ENCODE peak calls at places on chromosomes 16 and 17, in six cellular contexts. L is ovary, Y is sigmoid colon, E is HCT116, X is tibial nerve, J is A549. G is an unnamed sample.

GRCh38 chr16:71479420-71479819 is 9.7 kb downstream of the ZNF19 start:
- DNase-seq in L (no peak), Y (no peak), E (no peak), X (no peak), J (no peak), G (no peak)

GRCh38 chr17:45320931-45321461 is 4.2 kb upstream of the MAP3K14 start:
- DNase-seq in L (no peak), Y (no peak), E (peak; percentile 85), X (no peak), J (peak; percentile 94), G (no peak)

GRCh38 chr17:4908711-4909496 is 6.0 kb upstream of the CHRNE start:
- DNase-seq in L (peak; percentile 89), Y (peak; percentile 95), E (peak; percentile 75), X (peak; percentile 86), J (peak; percentile 86), G (peak; percentile 91)

GRCh38 chr17:43986225-43986981 is 18.0 kb upstream of the NAGS start:
- DNase-seq in L (no peak), Y (no peak), E (no peak), X (no peak), J (no peak), G (no peak)

GRCh38 chr16:57502048-57502775 is 15.9 kb upstream of the DOK4 start:
- DNase-seq in L (no peak), Y (peak; percentile 38), E (no peak), X (no peak), J (no peak), G (peak; percentile 9)

GRCh38 chr16:75064403-75065148 is 52.0 kb downstream of the LDHD start:
- DNase-seq in L (no peak), Y (no peak), E (no peak), X (no peak), J (no peak), G (peak; percentile 27)

GRCh38 chr16:3642397-3643094 is 11.9 kb upstream of the DNASE1 start:
- DNase-seq in L (no peak), Y (peak; percentile 66), E (peak; percentile 28), X (no peak), J (no peak), G (peak; percentile 40)

GRCh38 chr17:28547623-28548416 is 4.6 kb downstream of the UNC119 start:
- DNase-seq in L (peak; percentile 80), Y (peak; percentile 79), E (peak; percentile 68), X (peak; percentile 53), J (peak; percentile 95), G (peak; percentile 79)

GRCh38 chr17:338442-339192 is 14.0 kb downstream of the RPH3AL start:
- DNase-seq in L (peak; percentile 79), Y (peak; percentile 66), E (no peak), X (no peak), J (no peak), G (peak; percentile 91)

GRCh38 chr16:60642956-60643355 is 1393.3 kb downstream of the CDH8 start:
- DNase-seq in L (no peak), Y (no peak), E (no peak), X (no peak), J (no peak), G (no peak)

GRCh38 chr17:74601944-74602572 is 10.0 kb upstream of the CD300LD start:
- DNase-seq in L (no peak), Y (no peak), E (peak; percentile 53), X (no peak), J (peak; percentile 79), G (no peak)

GRCh38 chr16:15976929-15977637 is 27.7 kb downstream of the ABCC1 start:
- DNase-seq in L (no peak), Y (no peak), E (no peak), X (no peak), J (no peak), G (no peak)

DNA sequence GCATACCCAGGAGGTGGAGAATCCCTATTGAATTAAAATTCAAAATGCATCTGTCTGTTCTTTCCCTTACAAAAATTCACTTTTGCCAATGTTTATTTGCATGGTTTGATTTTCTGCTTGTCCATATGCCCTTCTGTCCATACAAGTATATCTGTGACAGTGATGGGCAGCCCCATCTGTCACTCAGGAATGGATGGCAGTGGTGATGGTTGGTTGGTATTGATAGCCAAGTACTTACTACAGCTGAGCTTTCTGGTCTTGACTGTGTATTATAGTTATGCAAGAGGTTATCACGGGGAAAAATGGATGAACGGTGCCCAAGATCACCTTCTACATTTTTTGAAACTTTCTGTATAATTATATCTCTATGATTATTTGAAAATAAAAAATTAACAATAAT is 171.0 kb downstream of the RBFOX1 start:
- DNase-seq in L (no peak), Y (no peak), E (no peak), X (no peak), J (no peak), G (no peak)
- TF ChIP-seq POLR2A in L (no peak), Y (no peak), E (no peak), X (no peak), J (no peak), G (no peak)

GRCh38 chr16:69618721-69619120 is 53.0 kb downstream of the NFAT5 start:
- DNase-seq in L (no peak), Y (no peak), E (no peak), X (no peak), J (no peak), G (no peak)
- H3K27ac ChIP-seq in L (no peak overlapping the region), Y (peak overlapping the region; percentile 15), E (no peak overlapping the region), X (peak overlapping the region; percentile 56), J (no peak overlapping the region), G (no peak overlapping the region)

GRCh38 chr17:76432004-76432403 is 20.9 kb downstream of the UBE2O start:
- DNase-seq in L (no peak), Y (no peak), E (no peak), X (no peak), J (no peak), G (no peak)

GRCh38 chr17:76431509-76431908 is 21.4 kb downstream of the UBE2O start:
- DNase-seq in L (no peak), Y (no peak), E (no peak), X (no peak), J (no peak), G (no peak)

GRCh38 chr17:76433693-76434092 is 19.3 kb downstream of the UBE2O start:
- DNase-seq in L (no peak), Y (no peak), E (no peak), X (no peak), J (no peak), G (no peak)

GRCh38 chr17:76434870-76435269 is 18.1 kb downstream of the UBE2O start:
- DNase-seq in L (no peak), Y (no peak), E (no peak), X (no peak), J (no peak), G (no peak)

GRCh38 chr17:76432712-76433336 is 20.1 kb downstream of the UBE2O start:
- DNase-seq in L (no peak), Y (no peak), E (peak; percentile 28), X (no peak), J (no peak), G (no peak)
- TF ChIP-seq CTCF in L (no peak), Y (no peak), E (peak; percentile 76), X (no peak), J (peak; percentile 16), G (peak; percentile 10)

DNA sequence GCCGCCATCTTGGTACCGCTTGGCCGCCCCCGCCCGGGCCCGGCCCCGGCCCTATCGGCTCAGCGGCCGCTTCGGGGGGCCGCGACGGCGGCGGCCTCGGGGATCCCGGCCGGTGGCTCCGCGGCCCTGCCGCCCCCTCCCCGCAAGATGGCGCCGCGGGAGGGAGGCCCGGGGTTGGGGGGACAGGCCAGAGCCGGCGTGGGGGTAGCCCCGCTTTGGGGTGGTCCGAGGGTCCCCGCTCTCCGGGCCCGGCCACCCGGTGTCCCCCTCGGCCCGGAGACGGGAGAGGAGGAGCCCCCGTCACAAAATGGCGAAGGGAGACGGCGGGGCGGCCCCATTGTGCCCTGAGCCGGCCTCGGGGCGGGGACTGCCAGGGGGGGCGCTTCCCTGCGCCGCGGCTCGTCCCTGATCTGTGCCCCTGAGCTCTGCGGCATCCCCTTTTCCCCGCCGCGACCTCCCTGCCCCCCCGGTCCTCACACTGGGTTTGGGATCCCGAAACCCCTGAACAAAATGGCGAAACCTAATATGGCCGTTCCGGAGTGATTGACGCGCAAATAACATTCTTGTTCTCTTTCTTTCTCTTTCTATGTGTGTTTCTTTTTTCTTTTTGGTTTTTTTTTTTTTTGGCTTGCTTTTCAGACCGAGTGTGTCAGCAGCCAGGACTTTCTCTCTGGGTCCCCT is 978 bp downstream of the HAPSTR1 start:
- DNase-seq in L (peak; percentile 70), Y (peak; percentile 73), E (no peak), X (peak; percentile 24), J (no peak), G (peak; percentile 64)
- TF ChIP-seq POLR2A in L (no peak), Y (no peak), E (no peak), X (no peak), J (no peak), G (no peak)

DNA sequence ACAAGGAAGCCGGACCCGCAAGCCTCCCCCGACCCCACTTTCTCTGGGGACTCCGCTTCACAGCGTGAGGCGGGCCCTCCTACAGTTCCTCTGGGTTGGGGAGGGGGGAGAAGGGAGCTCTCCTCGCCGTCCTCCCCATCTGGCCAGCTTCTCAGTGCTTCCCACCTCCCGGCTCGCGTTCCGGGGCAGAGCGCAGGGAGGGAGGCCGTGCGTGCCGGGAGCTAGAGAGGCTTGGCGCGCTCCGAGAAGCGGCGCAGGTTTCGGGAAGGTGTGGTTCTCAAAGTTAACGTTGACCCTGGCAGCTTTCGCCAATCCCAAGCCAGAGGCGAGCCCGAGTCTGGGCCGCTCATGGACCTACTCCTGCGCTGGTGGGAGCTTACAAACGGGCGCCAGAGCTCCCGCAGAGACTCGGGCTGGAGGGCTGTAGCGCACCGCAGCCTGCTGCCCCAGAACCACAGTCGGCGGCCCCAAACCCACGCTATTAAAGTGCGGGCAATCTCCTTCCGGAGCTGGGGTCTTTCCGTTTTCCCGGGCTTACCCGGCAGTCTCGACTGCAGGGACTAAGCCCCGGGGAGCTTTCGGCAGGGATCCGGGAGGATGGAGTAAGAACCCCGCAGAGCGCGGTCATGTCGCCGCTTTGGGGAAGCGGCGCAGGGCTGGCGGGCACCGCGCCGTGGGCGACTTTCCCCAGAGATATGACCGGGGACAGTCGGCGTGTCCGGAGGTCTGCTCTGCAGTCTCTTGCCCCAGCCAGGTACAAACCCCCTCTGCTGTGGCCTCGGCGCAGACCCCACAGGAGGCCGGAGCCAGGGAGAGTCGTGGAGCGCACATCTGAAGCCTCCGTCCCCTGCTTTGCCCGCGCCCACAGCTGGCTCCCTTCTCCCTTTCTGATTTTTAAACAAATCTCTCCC is 797 bp downstream of the CDH11 start:
- DNase-seq in L (peak; percentile 69), Y (peak; percentile 72), E (no peak), X (no peak), J (no peak), G (no peak)
- H3K27ac ChIP-seq in L (peak overlapping the region; percentile 91), Y (peak overlapping the region; percentile 93), E (no peak overlapping the region), X (peak overlapping the region; percentile 95), J (no peak overlapping the region), G (no peak overlapping the region)

GRCh38 chr16:53884748-53885147 is 180.8 kb downstream of the FTO start:
- DNase-seq in L (no peak), Y (no peak), E (no peak), X (no peak), J (no peak), G (no peak)

GRCh38 chr16:53878216-53878615 is 174.3 kb downstream of the FTO start:
- DNase-seq in L (no peak), Y (no peak), E (no peak), X (no peak), J (no peak), G (no peak)

GRCh38 chr16:53886482-53887378 is 182.8 kb downstream of the FTO start:
- DNase-seq in L (no peak), Y (no peak), E (no peak), X (no peak), J (no peak), G (no peak)

GRCh38 chr16:53881371-53881770 is 177.4 kb downstream of the FTO start:
- DNase-seq in L (no peak), Y (no peak), E (peak; percentile 44), X (no peak), J (peak; percentile 13), G (no peak)

GRCh38 chr16:53882310-53882709 is 178.4 kb downstream of the FTO start:
- DNase-seq in L (no peak), Y (no peak), E (no peak), X (no peak), J (no peak), G (no peak)
- TF ChIP-seq CTCF in L (no peak), Y (no peak), E (peak; percentile 29), X (no peak), J (no peak), G (no peak)